ENCODE peak calls at places on chromosome 6, in four cellular contexts. U is GM12878, A is K562, N is GM23338. Z is an unnamed sample.

GRCh38 chr6:22668307-22668706 is 98.9 kb downstream of the HDGFL1 start:
- DNase-seq in U (no peak), A (no peak), N (no peak), Z (no peak)

GRCh38 chr6:151027936-151028838 is 162.7 kb downstream of the MTHFD1L start:
- DNase-seq in U (no peak), A (no peak), N (no peak), Z (no peak)

GRCh38 chr6:87846446-87846845 is 144.4 kb upstream of the AKIRIN2 start:
- DNase-seq in U (no peak), A (no peak), N (no peak), Z (no peak)

GRCh38 chr6:43076093-43076927 is at the start of gene PTK7:
- DNase-seq in U (no peak), A (peak; percentile 93), N (peak; percentile 97), Z (peak; percentile 17)

GRCh38 chr6:34239240-34239825 is 2.7 kb downstream of the HMGA1 start:
- DNase-seq in U (no peak), A (peak; percentile 23), N (no peak), Z (no peak)

GRCh38 chr6:20238688-20239587 is 26.7 kb upstream of the MBOAT1 start:
- DNase-seq in U (no peak), A (no peak), N (peak; percentile 24), Z (no peak)

GRCh38 chr6:138518054-138518453 is 18.8 kb upstream of the NHSL1 start:
- DNase-seq in U (no peak), A (no peak), N (no peak), Z (no peak)

GRCh38 chr6:136959471-136959891 is 37.4 kb downstream of the SLC35D3 start:
- DNase-seq in U (no peak), A (no peak), N (peak; percentile 68), Z (no peak)

GRCh38 chr6:46677314-46677654 is 10.4 kb upstream of the TDRD6 start:
- DNase-seq in U (no peak), A (no peak), N (peak; percentile 65), Z (no peak)

GRCh38 chr6:73514746-73515110 is 6.1 kb downstream of the EEF1A1 start:
- DNase-seq in U (no peak), A (no peak), N (peak; percentile 42), Z (peak; percentile 51)

GRCh38 chr6:25411316-25411961 is 132.3 kb downstream of the CARMIL1 start:
- DNase-seq in U (no peak), A (no peak), N (no peak), Z (no peak)
- TF ChIP-seq REST in U (no peak), A (no peak), N (no peak), Z (no peak)

GRCh38 chr6:26420607-26421235 is 18.6 kb downstream of the BTN3A1 start:
- DNase-seq in U (no peak), A (peak; percentile 48), N (peak; percentile 81), Z (peak; percentile 27)
- TF ChIP-seq POLR2AphosphoS5 in U (no peak), A (no peak), N (no peak), Z (no peak)

DNA sequence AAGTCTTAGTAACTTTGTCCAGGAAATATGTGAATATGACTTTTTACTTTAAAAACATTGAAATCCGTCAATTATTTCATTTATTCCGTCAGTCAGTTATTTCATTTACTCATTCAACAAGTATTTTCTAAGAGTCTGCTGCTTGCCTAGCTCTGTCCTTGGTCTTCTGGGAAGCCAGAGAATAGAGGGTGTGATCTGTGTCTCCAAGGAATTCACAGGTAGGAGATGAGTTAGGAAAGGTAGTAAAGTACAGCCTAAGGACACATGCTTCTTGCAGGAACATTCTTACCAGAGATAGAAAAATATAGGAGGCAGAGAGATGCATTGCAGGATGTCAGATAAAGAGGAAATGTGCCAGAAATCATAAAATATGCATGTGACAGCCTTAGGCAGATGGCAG is 3.4 kb downstream of the SH3BGRL2 start:
- DNase-seq in U (no peak), A (no peak), N (no peak), Z (no peak)
- TF ChIP-seq REST in U (no peak), A (no peak), N (no peak), Z (no peak)

GRCh38 chr6:154356118-154356517 is 485 bp downstream of the IPCEF1 start:
- DNase-seq in U (no peak), A (no peak), N (no peak), Z (peak; percentile 68)

GRCh38 chr6:154358019-154358545 is 1.5 kb upstream of the IPCEF1 start:
- DNase-seq in U (no peak), A (no peak), N (no peak), Z (no peak)

GRCh38 chr6:154359679-154360078 is 3.1 kb upstream of the IPCEF1 start:
- DNase-seq in U (no peak), A (no peak), N (no peak), Z (no peak)

GRCh38 chr6:154354265-154354777 is 2.3 kb downstream of the IPCEF1 start:
- DNase-seq in U (no peak), A (no peak), N (no peak), Z (no peak)

GRCh38 chr6:154356690-154357089 is at the start of gene IPCEF1:
- DNase-seq in U (no peak), A (no peak), N (no peak), Z (peak; percentile 72)
- TF ChIP-seq POLR2AphosphoS5 in U (no peak), A (no peak), N (no peak), Z (peak; percentile 45)

Z was measured in HL-60.